ENCODE peak calls at places on chromosomes 4 and X, in six cellular contexts. One of them, this sample, is unnamed.

GRCh38 chr4:2168469-2169319 is 73.2 kb downstream of the HAUS3 start:
- DNase-seq in activated CD4-positive, alpha-beta T cell treated with anti-CD3 and anti-CD28 coated beads, Interleukin-2, amount 10 ng/mL, durations not matched to agents 24 days and 14 days: no peak
- DNase-seq in HFF-Myc: no peak
- DNase-seq in frontal cortex: no peak
- DNase-seq in ELF-1: no peak
- DNase-seq in GM04503: no peak
- DNase-seq in this sample: no peak

GRCh38 chr4:133188433-133189175 is 39.5 kb downstream of the PCDH10 start:
- DNase-seq in activated CD4-positive, alpha-beta T cell treated with anti-CD3 and anti-CD28 coated beads, Interleukin-2, amount 10 ng/mL, durations not matched to agents 24 days and 14 days: no peak
- DNase-seq in HFF-Myc: no peak
- DNase-seq in frontal cortex: no peak
- DNase-seq in ELF-1: no peak
- DNase-seq in GM04503: no peak
- DNase-seq in this sample: no peak

GRCh38 chr4:22348410-22348809 is 167.5 kb downstream of the ADGRA3 start:
- DNase-seq in activated CD4-positive, alpha-beta T cell treated with anti-CD3 and anti-CD28 coated beads, Interleukin-2, amount 10 ng/mL, durations not matched to agents 24 days and 14 days: no peak
- DNase-seq in HFF-Myc: no peak
- DNase-seq in frontal cortex: no peak
- DNase-seq in ELF-1: no peak
- DNase-seq in GM04503: no peak
- DNase-seq in this sample: no peak

GRCh38 chrX:47217121-47217851 is 1.2 kb upstream of the CDK16 start:
- DNase-seq in activated CD4-positive, alpha-beta T cell treated with anti-CD3 and anti-CD28 coated beads, Interleukin-2, amount 10 ng/mL, durations not matched to agents 24 days and 14 days: no peak
- DNase-seq in HFF-Myc: peak; percentile 32
- DNase-seq in frontal cortex: peak; percentile 23
- DNase-seq in ELF-1: peak; percentile 88
- DNase-seq in GM04503: no peak
- DNase-seq in this sample: no peak

GRCh38 chr4:2793578-2793919 is 664 bp downstream of the SH3BP2 start:
- DNase-seq in activated CD4-positive, alpha-beta T cell treated with anti-CD3 and anti-CD28 coated beads, Interleukin-2, amount 10 ng/mL, durations not matched to agents 24 days and 14 days: peak; percentile 75
- DNase-seq in HFF-Myc: no peak
- DNase-seq in frontal cortex: no peak
- DNase-seq in ELF-1: peak; percentile 37
- DNase-seq in GM04503: no peak
- DNase-seq in this sample: peak; percentile 30

GRCh38 chrX:71618303-71618721 is at the start of gene CXCR3:
- DNase-seq in activated CD4-positive, alpha-beta T cell treated with anti-CD3 and anti-CD28 coated beads, Interleukin-2, amount 10 ng/mL, durations not matched to agents 24 days and 14 days: peak; percentile 91
- DNase-seq in HFF-Myc: no peak
- DNase-seq in frontal cortex: no peak
- DNase-seq in ELF-1: no peak
- DNase-seq in GM04503: no peak
- DNase-seq in this sample: no peak

GRCh38 chr4:102817613-102818268 is 9.6 kb downstream of the UBE2D3 start:
- DNase-seq in activated CD4-positive, alpha-beta T cell treated with anti-CD3 and anti-CD28 coated beads, Interleukin-2, amount 10 ng/mL, durations not matched to agents 24 days and 14 days: no peak
- DNase-seq in HFF-Myc: no peak
- DNase-seq in frontal cortex: no peak
- DNase-seq in ELF-1: no peak
- DNase-seq in GM04503: no peak
- DNase-seq in this sample: no peak

GRCh38 chr4:76614589-76614988 is 179.6 kb downstream of the SHROOM3 start:
- DNase-seq in activated CD4-positive, alpha-beta T cell treated with anti-CD3 and anti-CD28 coated beads, Interleukin-2, amount 10 ng/mL, durations not matched to agents 24 days and 14 days: no peak
- DNase-seq in HFF-Myc: no peak
- DNase-seq in frontal cortex: no peak
- DNase-seq in ELF-1: no peak
- DNase-seq in GM04503: peak; percentile 97
- DNase-seq in this sample: no peak

GRCh38 chr4:42708625-42709024 is 51.7 kb upstream of the ATP8A1 start:
- DNase-seq in activated CD4-positive, alpha-beta T cell treated with anti-CD3 and anti-CD28 coated beads, Interleukin-2, amount 10 ng/mL, durations not matched to agents 24 days and 14 days: no peak
- DNase-seq in HFF-Myc: no peak
- DNase-seq in frontal cortex: no peak
- DNase-seq in ELF-1: no peak
- DNase-seq in GM04503: no peak
- DNase-seq in this sample: no peak

GRCh38 chrX:100625985-100626491 is 10.6 kb downstream of the TSPAN6 start:
- DNase-seq in activated CD4-positive, alpha-beta T cell treated with anti-CD3 and anti-CD28 coated beads, Interleukin-2, amount 10 ng/mL, durations not matched to agents 24 days and 14 days: no peak
- DNase-seq in HFF-Myc: peak; percentile 40
- DNase-seq in frontal cortex: no peak
- DNase-seq in ELF-1: no peak
- DNase-seq in GM04503: no peak
- DNase-seq in this sample: no peak